ENCODE peak calls at places on chromosomes 16 and 17, in five cellular contexts. I is mesenteric fat pad; M is stimulated activated CD8-positive, alpha-beta memory T cell treated with anti-CD3 and anti-CD28 coated beads, Interleukin-4, amount 100 ng/mL, for 1 hour; Q is nucleus accumbens; F is HFFc6. B is an unnamed sample.

GRCh38 chr17:56973520-56973919 is 4.4 kb upstream of the SCPEP1 start:
- DNase-seq in Q (no peak), I (no peak), F (peak; percentile 16), M (no peak), B (no peak)

GRCh38 chr16:56352351-56353053 is 72.8 kb downstream of the AMFR start:
- DNase-seq in I (peak; percentile 67), F (no peak), M (no peak), Q (no peak), B (peak; percentile 28)

GRCh38 chr17:8552582-8553320 is 77.8 kb downstream of the MYH10 start:
- DNase-seq in I (no peak), F (peak; percentile 73), Q (no peak), M (no peak), B (no peak)

GRCh38 chr16:88694221-88695087 is 8.1 kb upstream of the SNAI3 start:
- DNase-seq in Q (no peak), F (no peak), I (no peak), M (no peak), B (peak; percentile 69)

GRCh38 chr16:11367483-11367906 is 22.2 kb downstream of the RMI2 start:
- DNase-seq in I (no peak), M (no peak), F (no peak), Q (no peak), B (no peak)

GRCh38 chr16:75107505-75107904 is 9.1 kb downstream of the LDHD start:
- DNase-seq in I (no peak), M (no peak), Q (no peak), F (no peak), B (peak; percentile 63)

GRCh38 chr17:62892870-62893338 is 73.1 kb upstream of the TANC2 start:
- DNase-seq in M (peak; percentile 2), F (peak; percentile 69), I (no peak), Q (no peak), B (no peak)

GRCh38 chr17:60280673-60281072 is 111.3 kb downstream of the USP32 start:
- DNase-seq in M (no peak), Q (no peak), F (no peak), I (no peak), B (no peak)

GRCh38 chr17:80283116-80283852 is 22.6 kb downstream of the RNF213 start:
- DNase-seq in F (no peak), I (no peak), M (no peak), Q (no peak), B (peak; percentile 57)

GRCh38 chr17:17019891-17020456 is 22.3 kb upstream of the MPRIP start:
- DNase-seq in I (no peak), F (no peak), M (no peak), Q (no peak), B (peak; percentile 70)

GRCh38 chr17:3603119-3603869 is 5.9 kb downstream of the TRPV1 start:
- DNase-seq in M (no peak), I (no peak), F (peak; percentile 86), Q (no peak), B (no peak)

GRCh38 chr16:55499951-55500350 is 8.9 kb upstream of the LPCAT2 start:
- DNase-seq in I (no peak), F (peak; percentile 99), Q (no peak), M (no peak), B (no peak)

GRCh38 chr16:86975445-86975844 is 341.7 kb downstream of the C16orf95 start:
- DNase-seq in F (peak; percentile 40), Q (no peak), M (no peak), I (no peak), B (no peak)

GRCh38 chr17:75535119-75535537 is 9.6 kb downstream of the LLGL2 start:
- DNase-seq in F (no peak), Q (no peak), M (peak; percentile 39), I (no peak), B (no peak)

GRCh38 chr17:67995568-67996191 is 589 bp downstream of the C17orf58 start:
- DNase-seq in F (no peak), M (no peak), I (no peak), Q (no peak), B (no peak)

GRCh38 chr16:58509256-58510096 is 5.8 kb upstream of the SETD6 start:
- DNase-seq in Q (no peak), I (peak; percentile 72), F (no peak), M (no peak), B (peak; percentile 64)

GRCh38 chr16:14112539-14112856 is 41.4 kb downstream of the MRTFB start:
- DNase-seq in I (no peak), F (no peak), Q (no peak), M (no peak), B (no peak)

B was measured in left lung.